ENCODE peak calls at places on chromosome 14, in five cellular contexts. U, V, K, X and Q are unnamed samples.

GRCh38 chr14:78836777-78837176 is 666.6 kb downstream of the NRXN3 start:
- DNase-seq in U (no peak), V (no peak), K (peak; percentile 44), X (no peak), Q (peak; percentile 57)

GRCh38 chr14:92471919-92472318 is 41.7 kb upstream of the RIN3 start:
- DNase-seq in U (no peak), V (no peak), K (no peak), X (no peak), Q (peak; percentile 71)

GRCh38 chr14:99561827-99562226 is 42.2 kb downstream of the CCDC85C start:
- DNase-seq in U (no peak), V (no peak), K (no peak), X (no peak), Q (no peak)

GRCh38 chr14:69716483-69717187 is 50.3 kb upstream of the SRSF5 start:
- DNase-seq in U (no peak), V (no peak), K (no peak), X (no peak), Q (no peak)

GRCh38 chr14:67738740-67739504 is 37.2 kb downstream of the RDH12 start:
- DNase-seq in U (peak; percentile 89), V (no peak), K (no peak), X (peak; percentile 81), Q (no peak)

GRCh38 chr14:102013669-102014200 is 49.4 kb downstream of the DYNC1H1 start:
- DNase-seq in U (no peak), V (no peak), K (no peak), X (no peak), Q (no peak)

GRCh38 chr14:57848786-57849185 is 17.1 kb downstream of the SLC35F4 start:
- DNase-seq in U (no peak), V (no peak), K (no peak), X (no peak), Q (no peak)

GRCh38 chr14:93333631-93334095 is 827 bp upstream of the BTBD7 start:
- DNase-seq in U (no peak), V (no peak), K (no peak), X (no peak), Q (no peak)

GRCh38 chr14:33412450-33412849 is 473.8 kb downstream of the NPAS3 start:
- DNase-seq in U (no peak), V (no peak), K (no peak), X (no peak), Q (no peak)

GRCh38 chr14:53183611-53184010 is 30.5 kb upstream of the DDHD1 start:
- DNase-seq in U (no peak), V (no peak), K (no peak), X (no peak), Q (peak; percentile 43)

GRCh38 chr14:99265571-99265970 is 6.4 kb downstream of the BCL11B start:
- DNase-seq in U (no peak), V (no peak), K (no peak), X (no peak), Q (no peak)

GRCh38 chr14:30553311-30553989 is 5.5 kb upstream of the G2E3 start:
- DNase-seq in U (no peak), V (no peak), K (no peak), X (no peak), Q (peak; percentile 32)

DNA sequence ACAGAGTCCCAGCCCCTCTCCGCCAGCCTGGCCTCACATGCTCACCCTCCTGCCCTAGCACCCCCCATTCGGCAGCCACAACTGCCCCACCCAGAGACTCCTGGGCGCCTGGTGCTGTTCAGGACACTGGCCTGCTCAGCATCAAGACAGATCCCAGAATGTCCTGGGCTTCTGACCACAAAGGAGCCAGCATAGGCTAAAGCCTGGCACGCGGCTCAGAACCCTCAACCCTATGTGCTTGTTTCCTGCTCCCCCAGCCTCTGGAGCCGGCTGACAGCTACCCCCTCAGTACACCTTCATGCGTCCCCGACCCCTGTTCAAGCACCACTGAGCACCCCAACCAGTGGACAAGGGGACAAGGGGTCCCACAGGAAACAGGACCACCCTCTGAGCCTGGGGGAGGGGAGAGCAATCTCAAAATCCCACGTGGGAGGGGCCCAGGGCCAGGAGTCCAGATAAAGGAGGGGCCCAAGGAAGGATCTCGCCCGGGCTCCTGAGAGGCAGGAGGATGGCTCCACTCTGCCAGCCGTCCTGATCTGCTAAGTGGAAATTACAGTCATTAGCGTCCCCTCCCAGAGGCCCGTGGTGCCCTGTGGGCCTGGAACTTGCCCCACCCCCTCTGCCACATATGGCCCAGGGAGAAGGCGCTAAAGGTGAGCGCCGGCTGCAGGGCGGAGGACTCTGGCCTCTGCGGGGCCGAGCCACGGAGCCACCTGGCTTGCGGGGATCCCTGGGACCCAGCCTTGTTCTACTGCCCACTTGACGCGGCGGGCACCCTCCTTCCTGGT is 27.1 kb upstream of the GPR132 start:
- DNase-seq in U (peak; percentile 68), V (peak; percentile 58), K (no peak), X (no peak), Q (no peak)
- H3K4me3 ChIP-seq in U (peak overlapping the region; percentile 82), V (peak overlapping the region; percentile 71), K (peak overlapping the region; percentile 58), X (peak overlapping the region; percentile 66), Q (no peak overlapping the region)

GRCh38 chr14:51846631-51847488 is 13.6 kb upstream of the GNG2 start:
- DNase-seq in U (no peak), V (peak; percentile 57), K (peak; percentile 87), X (peak; percentile 56), Q (no peak)

GRCh38 chr14:51849095-51849494 is 11.3 kb upstream of the GNG2 start:
- DNase-seq in U (no peak), V (no peak), K (no peak), X (no peak), Q (no peak)

GRCh38 chr14:51848120-51848519 is 12.3 kb upstream of the GNG2 start:
- DNase-seq in U (no peak), V (no peak), K (no peak), X (no peak), Q (no peak)

GRCh38 chr14:51845811-51846210 is 14.6 kb upstream of the GNG2 start:
- DNase-seq in U (no peak), V (no peak), K (no peak), X (no peak), Q (peak; percentile 17)

GRCh38 chr14:51847489-51847796 is 13.0 kb upstream of the GNG2 start:
- DNase-seq in U (no peak), V (no peak), K (no peak), X (no peak), Q (no peak)
- H3K4me1 ChIP-seq in U (no peaks in the 10 kb centered on the region), V (no peaks in the 10 kb centered on the region), K (peaks cover 29% of the 10 kb centered on the region), X (no peaks in the 10 kb centered on the region), Q (peaks cover 13% of the 10 kb centered on the region)

DNA sequence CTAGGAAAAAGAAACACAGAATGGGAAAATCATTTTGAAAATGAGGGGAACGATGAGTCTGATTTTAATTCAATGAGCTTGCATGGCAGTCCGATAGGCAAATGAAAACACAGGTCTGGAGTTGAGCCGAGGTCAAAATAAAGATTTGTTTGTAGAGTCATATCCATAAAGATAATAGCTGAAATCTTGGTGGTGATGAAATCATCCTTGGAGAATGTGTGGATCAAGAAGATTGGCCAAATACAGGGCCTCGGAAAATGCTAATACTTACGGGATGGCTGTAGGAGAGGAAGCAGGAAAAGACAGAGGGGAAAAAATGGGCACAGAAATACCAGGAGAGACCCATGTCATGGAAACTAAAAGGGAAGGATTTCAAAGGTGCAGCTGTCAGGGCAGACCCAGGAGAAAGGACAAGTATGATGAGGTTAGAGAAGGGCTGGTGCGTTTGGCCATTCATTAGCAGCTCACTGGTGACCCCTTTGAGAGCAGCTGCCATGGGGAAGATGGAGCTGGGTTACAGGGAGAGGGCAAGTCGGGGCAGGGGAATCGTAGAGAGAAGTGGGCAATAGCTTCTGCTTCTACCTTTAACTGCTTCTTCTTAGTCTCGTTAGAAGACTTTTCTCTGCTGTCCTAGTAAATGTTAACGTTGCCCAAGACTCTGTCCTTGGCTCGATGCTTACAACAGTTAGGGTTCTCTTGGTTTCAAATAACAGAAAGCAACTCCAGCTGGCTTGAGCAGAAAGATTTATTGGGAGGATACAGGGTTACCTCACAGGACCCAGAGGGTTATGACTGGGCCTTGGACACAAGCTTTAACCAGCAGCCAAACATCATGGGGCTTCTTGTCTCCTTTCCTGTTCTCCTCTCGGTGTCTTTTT is 161.8 kb downstream of the EFCAB11 start:
- DNase-seq in U (no peak), V (no peak), K (no peak), X (peak; percentile 56), Q (no peak)
- H3K27ac ChIP-seq in U (no peak overlapping the region), V (peak overlapping the region; percentile 28), K (no peak overlapping the region), X (peak overlapping the region; percentile 83), Q (no peak overlapping the region)

GRCh38 chr14:23035303-23036164 is 834 bp upstream of the PSMB5 start:
- DNase-seq in U (no peak), V (no peak), K (no peak), X (no peak), Q (no peak)
- H3K4me3 ChIP-seq in U (peak overlapping the region; percentile 87), V (peak overlapping the region; percentile 89), K (peak overlapping the region; percentile 83), X (peak overlapping the region; percentile 88), Q (peak overlapping the region; percentile 80)

GRCh38 chr14:80930095-80930494 is 11.4 kb downstream of the CEP128 start:
- DNase-seq in U (no peak), V (no peak), K (no peak), X (no peak), Q (no peak)
- H3K4me1 ChIP-seq in U (no peaks in the 10 kb centered on the region), V (no peaks in the 10 kb centered on the region), K (no peaks in the 10 kb centered on the region), X (no peaks in the 10 kb centered on the region), Q (peaks cover 35% of the 10 kb centered on the region)

GRCh38 chr14:91380610-91381371 is 36.8 kb downstream of the CCDC88C start:
- DNase-seq in U (no peak), V (peak; percentile 44), K (no peak), X (peak; percentile 32), Q (peak; percentile 93)

GRCh38 chr14:91383439-91383838 is 34.2 kb downstream of the CCDC88C start:
- DNase-seq in U (no peak), V (peak; percentile 23), K (no peak), X (peak; percentile 26), Q (no peak)

GRCh38 chr14:91380116-91380515 is 37.5 kb downstream of the CCDC88C start:
- DNase-seq in U (no peak), V (no peak), K (no peak), X (no peak), Q (no peak)

GRCh38 chr14:91382712-91383111 is 34.9 kb downstream of the CCDC88C start:
- DNase-seq in U (no peak), V (no peak), K (no peak), X (peak; percentile 8), Q (no peak)

DNA sequence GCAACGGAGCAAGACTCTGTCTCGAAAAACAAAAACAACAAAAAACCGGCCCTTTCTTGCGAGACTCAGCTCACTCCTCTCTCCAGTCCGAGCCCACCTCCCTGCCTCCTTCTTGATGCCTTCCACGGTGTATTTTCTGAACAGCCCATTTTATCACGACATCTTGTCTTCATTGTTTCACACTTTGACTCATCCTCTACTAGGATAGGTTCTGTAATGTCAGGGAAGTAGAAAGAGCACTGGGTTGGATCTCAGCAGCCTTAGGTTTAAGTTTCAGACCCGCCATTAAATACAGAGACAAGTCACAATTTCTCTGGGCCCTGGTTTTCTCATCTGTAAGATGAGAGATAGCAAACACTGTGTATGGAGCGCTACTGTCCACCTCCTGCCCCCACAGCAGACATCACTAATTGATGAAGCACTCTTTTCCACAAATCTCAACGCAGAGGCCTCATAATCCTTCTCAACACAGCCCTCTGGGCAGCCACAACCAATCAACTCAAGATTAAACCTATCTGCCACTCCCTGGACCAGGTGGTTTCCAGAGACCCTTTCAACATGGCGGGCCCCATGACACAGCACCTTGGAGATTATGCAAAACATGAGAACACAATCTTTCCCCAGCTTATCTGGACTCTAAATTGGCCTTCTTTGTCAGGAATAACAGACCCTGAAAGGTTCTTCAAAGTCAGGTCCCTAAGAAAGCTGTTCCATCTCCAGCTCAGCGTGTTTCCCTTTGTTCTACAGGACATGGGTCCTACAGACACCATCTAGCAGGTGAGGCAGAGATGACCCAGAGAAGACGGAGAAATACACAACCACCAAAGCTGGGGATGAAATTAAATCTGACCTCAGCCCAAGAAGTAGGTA is 35.6 kb downstream of the CCDC88C start:
- DNase-seq in U (no peak), V (no peak), K (no peak), X (no peak), Q (no peak)
- H3K27ac ChIP-seq in U (no peak overlapping the region), V (no peak overlapping the region), K (no peak overlapping the region), X (no peak overlapping the region), Q (no peak overlapping the region)